ENCODE peak calls at places on chromosomes 2 and 18, in seven cellular contexts. G is ovary, D is uterus, P is cardiac fibroblast, N is adrenal gland, U is fibroblast of pulmonary artery, J is lung. W is an unnamed sample.

GRCh38 chr2:229226372-229226771 is 44.7 kb downstream of the PID1 start:
- DNase-seq in D (peak; percentile 24), J (no peak), P (no peak), G (no peak), U (no peak), N (no peak), W (no peak)

GRCh38 chr2:15363142-15363541 is 198.0 kb downstream of the NBAS start:
- DNase-seq in N (no peak), G (no peak), U (peak; percentile 41), D (no peak), P (peak; percentile 12), J (no peak), W (peak; percentile 46)

GRCh38 chr2:237673130-237673921 is 45.9 kb downstream of the LRRFIP1 start:
- DNase-seq in D (no peak), N (peak; percentile 85), P (peak; percentile 65), J (peak; percentile 72), G (no peak), U (peak; percentile 56), W (peak; percentile 60)

GRCh38 chr2:190841707-190842505 is 38.7 kb upstream of the GLS start:
- DNase-seq in N (peak; percentile 64), U (no peak), D (no peak), G (no peak), J (no peak), P (peak; percentile 41), W (peak; percentile 68)

GRCh38 chr18:34158881-34159690 is 65.6 kb downstream of the NOL4 start:
- DNase-seq in P (peak; percentile 16), N (peak; percentile 82), D (peak; percentile 10), J (no peak), G (peak; percentile 21), U (peak; percentile 19), W (peak; percentile 7)

GRCh38 chr2:48725696-48726494 is 29.6 kb downstream of the LHCGR start:
- DNase-seq in P (peak; percentile 23), D (no peak), G (no peak), U (no peak), N (no peak), J (no peak), W (no peak)

GRCh38 chr2:65790676-65790935 is 358.2 kb upstream of the SPRED2 start:
- DNase-seq in P (no peak), D (no peak), J (no peak), N (no peak), U (no peak), G (no peak), W (no peak)

GRCh38 chr2:11805920-11806319 is 59.5 kb downstream of the LPIN1 start:
- DNase-seq in U (no peak), D (no peak), J (no peak), G (no peak), P (no peak), N (peak; percentile 46), W (no peak)

GRCh38 chr18:29087616-29088246 is 910.8 kb upstream of the CDH2 start:
- DNase-seq in N (no peak), J (no peak), D (no peak), G (no peak), P (no peak), U (no peak), W (no peak)

GRCh38 chr2:218398437-218399390 is 954 bp upstream of the CTDSP1 start:
- DNase-seq in N (peak; percentile 89), U (peak; percentile 71), G (peak; percentile 88), D (peak; percentile 80), J (peak; percentile 81), P (peak; percentile 88), W (peak; percentile 96)

GRCh38 chr2:158097481-158097880 is 4.2 kb upstream of the UPP2 start:
- DNase-seq in G (no peak), D (no peak), P (no peak), U (no peak), N (no peak), J (no peak), W (peak; percentile 24)

GRCh38 chr2:223088866-223089265 is 36.9 kb downstream of the KCNE4 start:
- DNase-seq in N (no peak), J (no peak), D (no peak), P (no peak), U (no peak), G (no peak), W (no peak)

GRCh38 chr18:79780547-79780946 is 17.2 kb upstream of the KCNG2 start:
- DNase-seq in J (no peak), N (no peak), D (no peak), U (no peak), P (no peak), G (no peak), W (no peak)

GRCh38 chr2:21643180-21643579 is 519.4 kb downstream of the TDRD15 start:
- DNase-seq in D (no peak), U (peak; percentile 0), P (no peak), J (no peak), G (no peak), N (no peak), W (no peak)

GRCh38 chr2:127158614-127159290 is 51.8 kb upstream of the BIN1 start:
- DNase-seq in G (no peak), J (no peak), P (no peak), D (no peak), U (no peak), N (peak; percentile 30), W (no peak)

GRCh38 chr2:47309952-47310800 is 92.8 kb upstream of the MSH2 start:
- DNase-seq in N (no peak), U (peak; percentile 47), J (peak; percentile 37), G (no peak), D (no peak), P (peak; percentile 63), W (peak; percentile 75)

GRCh38 chr2:189179607-189179979 is at the start of gene COL5A2:
- DNase-seq in G (peak; percentile 62), N (peak; percentile 64), D (peak; percentile 70), U (peak; percentile 96), J (no peak), P (peak; percentile 96), W (peak; percentile 95)

GRCh38 chr2:26630669-26631360 is 10.4 kb downstream of the CIB4 start:
- DNase-seq in U (peak; percentile 10), D (no peak), G (no peak), J (no peak), N (no peak), P (no peak), W (no peak)

DNA sequence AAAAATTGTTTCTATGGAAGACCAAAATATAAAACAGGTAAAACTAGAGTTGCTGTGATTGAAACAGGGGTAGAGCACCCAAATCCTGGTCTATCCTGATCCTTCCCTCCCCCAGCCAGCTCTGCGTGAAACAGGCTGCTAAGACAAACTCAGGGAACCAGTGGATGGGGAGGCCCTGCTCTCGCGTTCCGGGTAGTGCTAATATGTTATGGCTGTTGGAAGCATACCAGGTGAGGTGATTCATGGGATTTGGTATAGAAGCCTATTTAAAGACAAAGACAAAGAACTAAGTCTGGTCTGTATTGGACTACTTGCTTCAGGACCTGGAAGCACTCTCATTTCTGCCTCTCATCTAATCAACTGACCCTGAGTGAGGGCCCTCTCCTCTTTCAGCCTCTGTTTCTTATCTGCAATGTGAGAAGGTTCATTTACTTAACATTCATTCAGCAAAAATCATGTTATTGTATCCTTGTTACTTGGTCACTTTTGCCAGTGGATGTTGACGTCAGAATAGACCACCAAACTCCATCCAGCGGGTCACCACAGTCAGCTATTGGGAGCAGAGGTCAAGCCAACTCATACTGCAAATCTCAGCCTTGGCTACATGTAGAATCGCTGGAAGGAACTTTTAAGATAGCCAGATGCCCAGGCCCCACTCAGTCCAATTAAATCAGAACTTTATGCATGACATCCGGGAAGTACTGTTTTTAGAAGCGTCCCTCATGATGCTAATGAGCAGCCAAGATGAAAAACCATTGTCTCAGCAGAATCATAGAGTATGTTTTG is 63.2 kb upstream of the CCBE1 start:
- DNase-seq in J (no peak), G (no peak), U (no peak), N (no peak), D (no peak), P (no peak), W (no peak)
- H3K4me3 ChIP-seq in J (no peak overlapping the region), G (no peak overlapping the region), U (no peak overlapping the region), N (no peak overlapping the region), D (no peak overlapping the region), P (no peak overlapping the region), W (no peak overlapping the region)

GRCh38 chr2:45652090-45653050 is 895 bp downstream of the PRKCE start:
- DNase-seq in U (peak; percentile 70), D (peak; percentile 41), N (peak; percentile 74), P (peak; percentile 68), J (peak; percentile 36), G (peak; percentile 52), W (peak; percentile 69)
- H3K4me3 ChIP-seq in U (peak overlapping the region; percentile 84), D (peak overlapping the region; percentile 93), N (peak overlapping the region; percentile 96), P (peak overlapping the region; percentile 80), J (peak overlapping the region; percentile 81), G (peak overlapping the region; percentile 88), W (peak overlapping the region; percentile 92)

DNA sequence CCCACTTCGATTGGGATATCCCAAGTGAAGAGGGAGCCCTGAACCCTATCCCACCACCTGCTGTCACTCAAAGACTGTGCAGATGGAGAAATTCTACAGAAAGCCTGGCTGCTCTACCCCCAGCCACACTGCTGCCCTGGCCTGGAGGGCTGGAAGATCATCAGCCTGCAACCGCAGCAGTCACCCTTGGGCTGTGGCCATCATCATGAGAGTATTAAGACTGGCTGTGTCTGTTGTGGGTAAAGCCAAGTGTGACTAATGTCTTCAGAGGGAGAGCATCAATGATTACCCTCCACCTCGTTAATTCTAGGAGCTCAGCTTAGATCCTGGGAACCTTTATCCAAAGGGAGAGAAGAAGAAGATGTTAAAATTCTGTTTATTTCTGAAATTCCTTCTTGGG is 221.5 kb downstream of the TFCP2L1 start:
- DNase-seq in U (no peak), G (no peak), P (no peak), D (no peak), J (no peak), N (no peak), W (no peak)
- H3K4me3 ChIP-seq in U (no peak overlapping the region), G (no peak overlapping the region), P (no peak overlapping the region), D (no peak overlapping the region), J (no peak overlapping the region), N (no peak overlapping the region), W (no peak overlapping the region)

GRCh38 chr2:118847447-118848172 is at the start of gene EN1:
- DNase-seq in N (peak; percentile 36), U (peak; percentile 48), P (peak; percentile 69), D (no peak), G (no peak), J (no peak), W (peak; percentile 34)
- H3K4me3 ChIP-seq in N (peak within 1 kb of the TSS; percentile 53), U (peak within 1 kb of the TSS; percentile 20), P (peak within 1 kb of the TSS; percentile 26), D (no peak within 1 kb of the TSS), G (peak within 1 kb of the TSS; percentile 8), J (no peak within 1 kb of the TSS), W (peak within 1 kb of the TSS; percentile 94)

W was measured in adipocyte.